ENCODE peak calls at places on chromosome 14, in four cellular contexts. A is midbrain; T is CD4-positive, alpha-beta T cell; J is SHP77 treated with DMSO at 0.1 percent for 48 hours. V is an unnamed sample.

GRCh38 chr14:74955229-74955999 is at the start of gene PGF:
- DNase-seq in T (peak; percentile 10), A (peak; percentile 44), J (no peak), V (peak; percentile 84)

GRCh38 chr14:102655154-102655553 is 62.7 kb downstream of the RCOR1 start:
- DNase-seq in T (no peak), J (no peak), A (no peak), V (no peak)

GRCh38 chr14:105999361-106000028 is 473.1 kb downstream of the TMEM121 start:
- DNase-seq in A (no peak), J (no peak), T (peak; percentile 48), V (no peak)

GRCh38 chr14:81122326-81122725 is 98.4 kb downstream of the GTF2A1 start:
- DNase-seq in A (no peak), J (no peak), T (no peak), V (no peak)

GRCh38 chr14:93132472-93133065 is 16.8 kb upstream of the ITPK1 start:
- DNase-seq in J (peak; percentile 27), T (peak; percentile 23), A (peak; percentile 37), V (peak; percentile 53)

GRCh38 chr14:104356738-104357688 is 218.6 kb downstream of the KIF26A start:
- DNase-seq in T (no peak), J (no peak), A (no peak), V (no peak)

GRCh38 chr14:20177433-20177974 is 13.2 kb upstream of the OR11G2 start:
- DNase-seq in T (no peak), J (no peak), A (no peak), V (no peak)

GRCh38 chr14:76776306-76777251 is 15.3 kb downstream of the VASH1 start:
- DNase-seq in J (no peak), T (no peak), A (no peak), V (no peak)

GRCh38 chr14:101055776-101056374 is 152.4 kb upstream of the RTL1 start:
- DNase-seq in J (no peak), T (no peak), A (no peak), V (no peak)

GRCh38 chr14:75769047-75769685 is 108.1 kb downstream of the TTLL5 start:
- DNase-seq in T (no peak), J (no peak), A (no peak), V (no peak)

GRCh38 chr14:74570696-74571095 is 41.3 kb downstream of the LTBP2 start:
- DNase-seq in T (no peak), A (no peak), J (no peak), V (no peak)

GRCh38 chr14:76329150-76329881 is 46.6 kb upstream of the ESRRB start:
- DNase-seq in T (no peak), J (no peak), A (no peak), V (no peak)

GRCh38 chr14:73752297-73752992 is 38.3 kb upstream of the PNMA1 start:
- DNase-seq in J (no peak), A (peak; percentile 41), T (peak; percentile 39), V (no peak)

GRCh38 chr14:99590746-99591555 is 13.1 kb downstream of the CCDC85C start:
- DNase-seq in T (no peak), J (peak; percentile 54), A (no peak), V (no peak)

GRCh38 chr14:69991422-69991821 is 112.2 kb downstream of the SMOC1 start:
- DNase-seq in A (no peak), J (no peak), T (no peak), V (no peak)

GRCh38 chr14:87916103-87916885 is 76.7 kb downstream of the GALC start:
- DNase-seq in T (no peak), A (no peak), J (no peak), V (no peak)

GRCh38 chr14:22536853-22537338 is 52.1 kb downstream of the DAD1 start:
- DNase-seq in T (peak; percentile 76), J (no peak), A (no peak), V (peak; percentile 95)

GRCh38 chr14:31843361-31844091 is 233.6 kb upstream of the ARHGAP5 start:
- DNase-seq in A (no peak), J (no peak), T (no peak), V (no peak)

GRCh38 chr14:65103150-65103760 is 938 bp upstream of the MAX start:
- DNase-seq in A (no peak), J (peak; percentile 53), T (no peak), V (no peak)

GRCh38 chr14:64550539-64551333 is 975 bp downstream of the PPP1R36 start:
- DNase-seq in T (no peak), J (peak; percentile 42), A (peak; percentile 23), V (no peak)

GRCh38 chr14:102392506-102392905 is 29.8 kb downstream of the TECPR2 start:
- DNase-seq in T (no peak), A (no peak), J (no peak), V (no peak)

GRCh38 chr14:100294213-100294962 is 11.9 kb downstream of the SLC25A29 start:
- DNase-seq in A (no peak), T (no peak), J (no peak), V (no peak)

GRCh38 chr14:60532442-60532841 is 23.5 kb downstream of the SIX6 start:
- DNase-seq in A (no peak), J (no peak), T (no peak), V (no peak)

GRCh38 chr14:75417674-75418073 is 10.1 kb upstream of the JDP2 start:
- DNase-seq in J (no peak), T (no peak), A (no peak), V (no peak)

GRCh38 chr14:43166163-43166562 is 1340.9 kb downstream of the FSCB start:
- DNase-seq in A (no peak), J (no peak), T (no peak), V (no peak)

GRCh38 chr14:44700694-44701093 is 193.6 kb upstream of the FSCB start:
- DNase-seq in J (no peak), A (no peak), T (no peak), V (no peak)

GRCh38 chr14:94633116-94633515 is 20.9 kb downstream of the SERPINA3 start:
- DNase-seq in T (no peak), J (no peak), A (no peak), V (no peak)

GRCh38 chr14:64098120-64098519 is 196.1 kb downstream of the ESR2 start:
- DNase-seq in T (no peak), J (no peak), A (no peak), V (no peak)